ENCODE peak calls at places on chromosomes 3 and 15, in six cellular contexts. Y is uterus; K is pancreas; V is cardiac muscle cell; I is GM23338; D is CD4-positive, alpha-beta memory T cell. G is an unnamed sample.

GRCh38 chr15:89533861-89534544 is 37.6 kb upstream of the RHCG start:
- DNase-seq in Y (no peak), K (no peak), V (no peak), I (no peak), D (no peak), G (no peak)

GRCh38 chr3:134937256-134938023 is 142.4 kb downstream of the EPHB1 start:
- DNase-seq in Y (no peak), K (no peak), V (no peak), I (peak; percentile 75), D (no peak), G (no peak)

GRCh38 chr3:112741956-112742355 is 101.0 kb upstream of the CCDC80 start:
- DNase-seq in Y (no peak), K (no peak), V (no peak), I (no peak), D (no peak), G (no peak)

GRCh38 chr15:85950101-85950500 is 129.6 kb upstream of the AGBL1 start:
- DNase-seq in Y (no peak), K (no peak), V (no peak), I (no peak), D (no peak), G (peak; percentile 80)

GRCh38 chr3:56356820-56357219 is 111.4 kb downstream of the ERC2 start:
- DNase-seq in Y (no peak), K (no peak), V (no peak), I (no peak), D (no peak), G (no peak)

GRCh38 chr3:160210799-160211221 is 14.4 kb upstream of the C3orf80 start:
- DNase-seq in Y (no peak), K (no peak), V (no peak), I (peak; percentile 55), D (no peak), G (no peak)

GRCh38 chr15:38991126-38991525 is 426.5 kb upstream of the RASGRP1 start:
- DNase-seq in Y (no peak), K (no peak), V (peak; percentile 55), I (peak; percentile 74), D (no peak), G (no peak)

GRCh38 chr3:167350245-167350862 is 29.7 kb downstream of the ZBBX start:
- DNase-seq in Y (no peak), K (peak; percentile 18), V (peak; percentile 36), I (peak; percentile 57), D (no peak), G (no peak)

GRCh38 chr3:130820976-130821375 is 72.9 kb upstream of the ATP2C1 start:
- DNase-seq in Y (no peak), K (peak; percentile 12), V (no peak), I (no peak), D (no peak), G (no peak)

GRCh38 chr15:74784426-74784825 is 2.5 kb downstream of the CSK start:
- DNase-seq in Y (no peak), K (no peak), V (no peak), I (no peak), D (no peak), G (no peak)

GRCh38 chr3:124791639-124792111 is 61.4 kb downstream of the UMPS start:
- DNase-seq in Y (peak; percentile 43), K (no peak), V (no peak), I (no peak), D (no peak), G (peak; percentile 63)

GRCh38 chr15:36748743-36749142 is 169.3 kb downstream of the CDIN1 start:
- DNase-seq in Y (no peak), K (no peak), V (no peak), I (no peak), D (no peak), G (no peak)

GRCh38 chr3:37181766-37182165 is 7.4 kb upstream of the LRRFIP2 start:
- DNase-seq in Y (no peak), K (no peak), V (no peak), I (no peak), D (no peak), G (no peak)

GRCh38 chr15:23055316-23055715 is 15.9 kb upstream of the TUBGCP5 start:
- DNase-seq in Y (no peak), K (no peak), V (no peak), I (no peak), D (no peak), G (no peak)

GRCh38 chr3:133927543-133928066 is 31.9 kb upstream of the RAB6B start:
- DNase-seq in Y (no peak), K (peak; percentile 52), V (peak; percentile 69), I (peak; percentile 66), D (peak; percentile 75), G (peak; percentile 73)

GRCh38 chr3:15205934-15206661 is at the start of gene CAPN7:
- DNase-seq in Y (peak; percentile 91), K (peak; percentile 96), V (peak; percentile 97), I (peak; percentile 88), D (peak; percentile 95), G (peak; percentile 98)

GRCh38 chr15:95898746-95899145 is 431.8 kb upstream of the NR2F2 start:
- DNase-seq in Y (no peak), K (no peak), V (no peak), I (no peak), D (no peak), G (no peak)

GRCh38 chr3:133540896-133541674 is 32.4 kb upstream of the CDV3 start:
- DNase-seq in Y (no peak), K (peak; percentile 68), V (no peak), I (no peak), D (no peak), G (no peak)

DNA sequence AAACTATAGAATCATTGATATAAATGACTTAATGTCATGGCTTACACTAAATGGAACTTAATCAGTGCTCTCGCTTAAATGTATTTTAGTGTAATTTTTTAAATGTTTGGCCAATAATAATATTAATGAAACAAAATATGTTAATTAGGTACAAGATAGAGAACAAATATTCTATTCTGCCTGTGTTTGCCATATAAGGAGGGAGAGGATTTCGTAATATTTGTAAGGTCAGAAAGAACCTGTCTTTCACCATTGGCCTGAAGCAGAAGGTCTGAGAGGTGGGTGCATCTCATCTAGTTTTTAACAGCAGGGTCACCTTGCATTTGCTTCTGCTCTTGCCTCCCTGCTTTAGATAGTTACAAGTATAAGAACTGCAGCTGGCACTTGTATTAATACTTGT is 2.5 kb downstream of the GPR87 start:
- DNase-seq in Y (no peak), K (no peak), V (no peak), I (no peak), D (no peak), G (no peak)
- H3K4me3 ChIP-seq in Y (no peak overlapping the region), K (no peak overlapping the region), V (no peak overlapping the region), I (no peak overlapping the region), D (no peak overlapping the region), G (no peak overlapping the region)

DNA sequence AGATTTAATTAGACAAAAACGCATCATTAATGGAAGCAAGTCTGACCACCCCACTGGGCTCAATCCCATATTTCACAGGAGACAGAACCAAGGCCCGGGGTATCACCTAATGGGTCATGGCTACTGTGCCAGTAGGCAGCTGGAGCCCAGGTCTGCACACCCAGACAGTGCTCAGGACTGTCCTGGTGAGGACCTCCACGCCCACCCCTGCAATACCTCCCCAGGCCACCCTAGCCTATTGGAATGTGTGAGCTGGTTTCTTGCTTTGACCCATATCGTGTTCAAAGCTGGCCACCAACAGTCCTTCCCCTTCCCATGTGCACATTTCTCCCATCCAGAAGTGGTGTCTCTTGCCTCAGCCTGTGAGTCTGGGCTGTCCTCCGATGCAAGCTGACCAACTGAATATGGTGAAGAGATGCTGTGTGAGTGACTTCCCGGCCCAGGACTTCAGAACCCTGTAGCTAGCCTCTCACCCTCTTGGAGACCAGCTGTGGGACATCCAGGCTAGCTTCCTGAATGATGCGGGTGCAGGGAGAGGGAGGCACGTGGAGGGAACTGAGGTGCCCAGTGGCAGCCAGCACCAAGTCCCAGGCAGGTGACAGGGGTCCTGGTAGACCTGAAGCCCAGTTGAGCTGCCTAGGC is 19.1 kb downstream of the SLC6A20 start:
- DNase-seq in Y (no peak), K (no peak), V (no peak), I (no peak), D (no peak), G (no peak)
- H3K27me3 ChIP-seq in Y (no peaks in the 10 kb centered on the region), K (no peaks in the 10 kb centered on the region), V (no peaks in the 10 kb centered on the region), I (no peaks in the 10 kb centered on the region), D (no peaks in the 10 kb centered on the region), G (no peaks in the 10 kb centered on the region)

GRCh38 chr3:44439499-44440295 is 37.8 kb downstream of the ZNF445 start:
- DNase-seq in Y (peak; percentile 72), K (peak; percentile 41), V (peak; percentile 52), I (no peak), D (peak; percentile 81), G (peak; percentile 70)
- H3K4me3 ChIP-seq in Y (no peak overlapping the region), K (no peak overlapping the region), V (no peak overlapping the region), I (no peak overlapping the region), D (peak overlapping the region; percentile 18), G (peak overlapping the region; percentile 41)

GRCh38 chr15:69100821-69101220 is 59.6 kb upstream of the GLCE start:
- DNase-seq in Y (no peak), K (no peak), V (no peak), I (no peak), D (no peak), G (no peak)

GRCh38 chr15:69098688-69099087 is 61.7 kb upstream of the GLCE start:
- DNase-seq in Y (no peak), K (no peak), V (no peak), I (no peak), D (no peak), G (no peak)

GRCh38 chr15:69104050-69104750 is 56.2 kb upstream of the GLCE start:
- DNase-seq in Y (no peak), K (no peak), V (no peak), I (no peak), D (peak; percentile 47), G (no peak)

GRCh38 chr15:69096197-69096596 is 64.2 kb upstream of the GLCE start:
- DNase-seq in Y (no peak), K (no peak), V (no peak), I (no peak), D (no peak), G (no peak)

GRCh38 chr15:69099976-69100375 is 60.5 kb upstream of the GLCE start:
- DNase-seq in Y (no peak), K (no peak), V (no peak), I (no peak), D (no peak), G (no peak)
- H3K27me3 ChIP-seq in Y (no peaks in the 10 kb centered on the region), K (no peaks in the 10 kb centered on the region), V (no peaks in the 10 kb centered on the region), I (no peaks in the 10 kb centered on the region), D (no peaks in the 10 kb centered on the region), G (no peaks in the 10 kb centered on the region)

GRCh38 chr15:99907698-99908097 is 174.5 kb upstream of the LYSMD4 start:
- DNase-seq in Y (no peak), K (no peak), V (no peak), I (no peak), D (no peak), G (no peak)

GRCh38 chr15:99906793-99907192 is 173.6 kb upstream of the LYSMD4 start:
- DNase-seq in Y (no peak), K (no peak), V (no peak), I (no peak), D (no peak), G (no peak)

GRCh38 chr15:99906356-99906755 is 173.1 kb upstream of the LYSMD4 start:
- DNase-seq in Y (no peak), K (no peak), V (no peak), I (no peak), D (no peak), G (no peak)

GRCh38 chr15:99902248-99902647 is 169.0 kb upstream of the LYSMD4 start:
- DNase-seq in Y (no peak), K (no peak), V (no peak), I (no peak), D (no peak), G (no peak)
- H3K4me3 ChIP-seq in Y (no peak overlapping the region), K (no peak overlapping the region), V (no peak overlapping the region), I (no peak overlapping the region), D (no peak overlapping the region), G (no peak overlapping the region)